ENCODE peak calls at places on chromosome 5, in eight cellular contexts. One of them, this sample, is unnamed.

GRCh38 chr5:92332039-92332438 is 948.9 kb upstream of the ARRDC3 start:
- DNase-seq in lung: no peak
- DNase-seq in endothelial cell of umbilical vein: no peak
- DNase-seq in tibial nerve: no peak
- DNase-seq in HCT116: no peak
- DNase-seq in cardiac muscle cell: no peak
- DNase-seq in stomach: no peak
- DNase-seq in AG04450: no peak
- DNase-seq in this sample: no peak

GRCh38 chr5:64318175-64318574 is 152.5 kb downstream of the RNF180 start:
- DNase-seq in lung: no peak
- DNase-seq in endothelial cell of umbilical vein: peak; percentile 26
- DNase-seq in tibial nerve: no peak
- DNase-seq in HCT116: no peak
- DNase-seq in cardiac muscle cell: no peak
- DNase-seq in stomach: no peak
- DNase-seq in AG04450: no peak
- DNase-seq in this sample: no peak

GRCh38 chr5:73448451-73449136 is at the start of gene FOXD1:
- DNase-seq in lung: no peak
- DNase-seq in endothelial cell of umbilical vein: peak; percentile 66
- DNase-seq in tibial nerve: peak; percentile 86
- DNase-seq in HCT116: peak; percentile 92
- DNase-seq in cardiac muscle cell: peak; percentile 82
- DNase-seq in stomach: peak; percentile 45
- DNase-seq in AG04450: peak; percentile 93
- DNase-seq in this sample: peak; percentile 71

GRCh38 chr5:150780816-150781221 is 2.3 kb downstream of the SMIM3 start:
- DNase-seq in lung: no peak
- DNase-seq in endothelial cell of umbilical vein: no peak
- DNase-seq in tibial nerve: no peak
- DNase-seq in HCT116: no peak
- DNase-seq in cardiac muscle cell: no peak
- DNase-seq in stomach: no peak
- DNase-seq in AG04450: no peak
- DNase-seq in this sample: no peak

GRCh38 chr5:45454114-45454513 is 242.1 kb downstream of the HCN1 start:
- DNase-seq in lung: no peak
- DNase-seq in endothelial cell of umbilical vein: peak; percentile 54
- DNase-seq in tibial nerve: no peak
- DNase-seq in HCT116: peak; percentile 34
- DNase-seq in cardiac muscle cell: peak; percentile 75
- DNase-seq in stomach: no peak
- DNase-seq in AG04450: no peak
- DNase-seq in this sample: peak; percentile 19

GRCh38 chr5:135135530-135136201 is 101.6 kb upstream of the PITX1 start:
- DNase-seq in lung: no peak
- DNase-seq in endothelial cell of umbilical vein: no peak
- DNase-seq in tibial nerve: peak; percentile 22
- DNase-seq in HCT116: peak; percentile 36
- DNase-seq in cardiac muscle cell: no peak
- DNase-seq in stomach: peak; percentile 63
- DNase-seq in AG04450: no peak
- DNase-seq in this sample: no peak

GRCh38 chr5:132500931-132501628 is 10.5 kb upstream of the IRF1 start:
- DNase-seq in lung: peak; percentile 68
- DNase-seq in endothelial cell of umbilical vein: peak; percentile 71
- DNase-seq in tibial nerve: no peak
- DNase-seq in HCT116: no peak
- DNase-seq in cardiac muscle cell: peak; percentile 76
- DNase-seq in stomach: peak; percentile 73
- DNase-seq in AG04450: no peak
- DNase-seq in this sample: peak; percentile 69

GRCh38 chr5:122419195-122419894 is 107.3 kb downstream of the SNCAIP start:
- DNase-seq in lung: no peak
- DNase-seq in endothelial cell of umbilical vein: no peak
- DNase-seq in tibial nerve: no peak
- DNase-seq in HCT116: no peak
- DNase-seq in cardiac muscle cell: no peak
- DNase-seq in stomach: no peak
- DNase-seq in AG04450: no peak
- DNase-seq in this sample: no peak

GRCh38 chr5:73591698-73592501 is 26.4 kb downstream of the UTP15 start:
- DNase-seq in lung: no peak
- DNase-seq in endothelial cell of umbilical vein: peak; percentile 14
- DNase-seq in tibial nerve: no peak
- DNase-seq in HCT116: no peak
- DNase-seq in cardiac muscle cell: no peak
- DNase-seq in stomach: no peak
- DNase-seq in AG04450: peak; percentile 29
- DNase-seq in this sample: no peak

GRCh38 chr5:143880178-143880577 is 68.2 kb downstream of the HMHB1 start:
- DNase-seq in lung: no peak
- DNase-seq in endothelial cell of umbilical vein: no peak
- DNase-seq in tibial nerve: no peak
- DNase-seq in HCT116: peak; percentile 13
- DNase-seq in cardiac muscle cell: peak; percentile 13
- DNase-seq in stomach: no peak
- DNase-seq in AG04450: no peak
- DNase-seq in this sample: no peak

GRCh38 chr5:57841671-57842375 is 359.2 kb upstream of the ACTBL2 start:
- DNase-seq in lung: no peak
- DNase-seq in endothelial cell of umbilical vein: peak; percentile 96
- DNase-seq in tibial nerve: no peak
- DNase-seq in HCT116: peak; percentile 65
- DNase-seq in cardiac muscle cell: peak; percentile 18
- DNase-seq in stomach: no peak
- DNase-seq in AG04450: peak; percentile 90
- DNase-seq in this sample: no peak

GRCh38 chr5:135095871-135096270 is 61.8 kb upstream of the PITX1 start:
- DNase-seq in lung: no peak
- DNase-seq in endothelial cell of umbilical vein: no peak
- DNase-seq in tibial nerve: no peak
- DNase-seq in HCT116: no peak
- DNase-seq in cardiac muscle cell: no peak
- DNase-seq in stomach: no peak
- DNase-seq in AG04450: no peak
- DNase-seq in this sample: no peak

GRCh38 chr5:72662936-72663335 is 153.5 kb upstream of the TNPO1 start:
- DNase-seq in lung: no peak
- DNase-seq in endothelial cell of umbilical vein: no peak
- DNase-seq in tibial nerve: no peak
- DNase-seq in HCT116: no peak
- DNase-seq in cardiac muscle cell: no peak
- DNase-seq in stomach: no peak
- DNase-seq in AG04450: no peak
- DNase-seq in this sample: no peak

GRCh38 chr5:141870226-141870625 is 8.0 kb downstream of the PCDH1 start:
- DNase-seq in lung: no peak
- DNase-seq in endothelial cell of umbilical vein: no peak
- DNase-seq in tibial nerve: no peak
- DNase-seq in HCT116: no peak
- DNase-seq in cardiac muscle cell: no peak
- DNase-seq in stomach: peak; percentile 44
- DNase-seq in AG04450: no peak
- DNase-seq in this sample: no peak

GRCh38 chr5:148163345-148163744 is 5.0 kb upstream of the SPINK14 start:
- DNase-seq in lung: no peak
- DNase-seq in endothelial cell of umbilical vein: no peak
- DNase-seq in tibial nerve: no peak
- DNase-seq in HCT116: no peak
- DNase-seq in cardiac muscle cell: no peak
- DNase-seq in stomach: no peak
- DNase-seq in AG04450: no peak
- DNase-seq in this sample: no peak

GRCh38 chr5:106392766-106393165 is 1278.0 kb downstream of the EFNA5 start:
- DNase-seq in lung: no peak
- DNase-seq in endothelial cell of umbilical vein: no peak
- DNase-seq in tibial nerve: no peak
- DNase-seq in HCT116: no peak
- DNase-seq in cardiac muscle cell: no peak
- DNase-seq in stomach: no peak
- DNase-seq in AG04450: no peak
- DNase-seq in this sample: no peak

GRCh38 chr5:78893959-78894676 is 91.0 kb downstream of the ARSB start:
- DNase-seq in lung: no peak
- DNase-seq in endothelial cell of umbilical vein: no peak
- DNase-seq in tibial nerve: no peak
- DNase-seq in HCT116: no peak
- DNase-seq in cardiac muscle cell: no peak
- DNase-seq in stomach: no peak
- DNase-seq in AG04450: no peak
- DNase-seq in this sample: no peak

GRCh38 chr5:1524799-1525623 is 1.3 kb upstream of the LPCAT1 start:
- DNase-seq in lung: peak; percentile 28
- DNase-seq in endothelial cell of umbilical vein: no peak
- DNase-seq in tibial nerve: peak; percentile 13
- DNase-seq in HCT116: no peak
- DNase-seq in cardiac muscle cell: no peak
- DNase-seq in stomach: peak; percentile 23
- DNase-seq in AG04450: no peak
- DNase-seq in this sample: no peak

GRCh38 chr5:159965031-159965837 is 43.7 kb upstream of the TTC1 start:
- DNase-seq in lung: peak; percentile 47
- DNase-seq in endothelial cell of umbilical vein: peak; percentile 37
- DNase-seq in tibial nerve: no peak
- DNase-seq in HCT116: peak; percentile 33
- DNase-seq in cardiac muscle cell: peak; percentile 78
- DNase-seq in stomach: peak; percentile 55
- DNase-seq in AG04450: no peak
- DNase-seq in this sample: no peak

GRCh38 chr5:88885043-88885442 is 2.1 kb upstream of the MEF2C start:
- DNase-seq in lung: no peak
- DNase-seq in endothelial cell of umbilical vein: peak; percentile 34
- DNase-seq in tibial nerve: no peak
- DNase-seq in HCT116: no peak
- DNase-seq in cardiac muscle cell: no peak
- DNase-seq in stomach: no peak
- DNase-seq in AG04450: no peak
- DNase-seq in this sample: no peak
- H3K27me3 ChIP-seq in lung: no peaks in the 10 kb centered on the region
- H3K27me3 ChIP-seq in endothelial cell of umbilical vein: no peaks in the 10 kb centered on the region
- H3K27me3 ChIP-seq in tibial nerve: no peaks in the 10 kb centered on the region
- H3K27me3 ChIP-seq in HCT116: no peaks in the 10 kb centered on the region
- H3K27me3 ChIP-seq in cardiac muscle cell: no peaks in the 10 kb centered on the region
- H3K27me3 ChIP-seq in stomach: peaks cover 14% of the 10 kb centered on the region
- H3K27me3 ChIP-seq in AG04450: no peaks in the 10 kb centered on the region
- H3K27me3 ChIP-seq in this sample: peaks cover 5% of the 10 kb centered on the region

DNA sequence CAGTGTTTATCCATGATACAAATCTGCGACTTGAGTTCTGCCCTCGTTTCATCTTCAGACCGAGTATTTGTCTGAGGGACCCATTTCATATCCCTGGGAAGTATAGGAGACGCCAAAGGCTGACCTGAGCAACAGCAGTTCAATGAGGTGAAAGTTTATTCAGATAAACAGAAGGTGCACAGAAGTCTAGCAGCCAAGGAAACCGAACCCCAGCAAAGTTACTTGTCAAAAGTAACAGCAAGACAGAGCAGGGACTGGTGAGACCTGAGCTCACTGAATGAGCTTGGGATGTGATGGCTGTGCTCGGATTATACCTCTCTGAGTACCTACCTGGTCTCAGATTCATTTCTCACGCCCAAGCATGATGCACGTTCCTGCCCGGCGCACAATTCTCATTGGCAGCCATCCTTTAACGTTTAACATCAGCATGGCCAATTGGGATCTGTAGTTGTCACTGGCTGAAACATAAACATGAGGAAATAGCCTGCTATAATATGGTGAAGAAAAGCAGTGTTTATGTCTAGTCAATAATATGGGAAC is 602 bp downstream of the LYRM7 start:
- DNase-seq in lung: no peak
- DNase-seq in endothelial cell of umbilical vein: no peak
- DNase-seq in tibial nerve: no peak
- DNase-seq in HCT116: no peak
- DNase-seq in cardiac muscle cell: no peak
- DNase-seq in stomach: no peak
- DNase-seq in AG04450: no peak
- DNase-seq in this sample: no peak
- H3K27ac ChIP-seq in lung: peak overlapping the region; percentile 44
- H3K27ac ChIP-seq in endothelial cell of umbilical vein: no peak overlapping the region
- H3K27ac ChIP-seq in tibial nerve: peak overlapping the region; percentile 75
- H3K27ac ChIP-seq in HCT116: peak overlapping the region; percentile 42
- H3K27ac ChIP-seq in cardiac muscle cell: peak overlapping the region; percentile 65
- H3K27ac ChIP-seq in stomach: peak overlapping the region; percentile 87
- H3K27ac ChIP-seq in AG04450: no peak overlapping the region
- H3K27ac ChIP-seq in this sample: peak overlapping the region; percentile 67

GRCh38 chr5:3000631-3001030 is 249.2 kb upstream of the IRX2 start:
- DNase-seq in lung: no peak
- DNase-seq in endothelial cell of umbilical vein: no peak
- DNase-seq in tibial nerve: no peak
- DNase-seq in HCT116: no peak
- DNase-seq in cardiac muscle cell: no peak
- DNase-seq in stomach: no peak
- DNase-seq in AG04450: no peak
- DNase-seq in this sample: no peak
- H3K27me3 ChIP-seq in lung: no peaks in the 10 kb centered on the region
- H3K27me3 ChIP-seq in endothelial cell of umbilical vein: no peaks in the 10 kb centered on the region
- H3K27me3 ChIP-seq in tibial nerve: no peaks in the 10 kb centered on the region
- H3K27me3 ChIP-seq in HCT116: no peaks in the 10 kb centered on the region
- H3K27me3 ChIP-seq in cardiac muscle cell: no peaks in the 10 kb centered on the region
- H3K27me3 ChIP-seq in stomach: no peaks in the 10 kb centered on the region
- H3K27me3 ChIP-seq in AG04450: no peaks in the 10 kb centered on the region
- H3K27me3 ChIP-seq in this sample: no peaks in the 10 kb centered on the region

GRCh38 chr5:102451082-102451481 is 47.7 kb downstream of the SLCO6A1 start:
- DNase-seq in lung: no peak
- DNase-seq in endothelial cell of umbilical vein: no peak
- DNase-seq in tibial nerve: no peak
- DNase-seq in HCT116: no peak
- DNase-seq in cardiac muscle cell: no peak
- DNase-seq in stomach: no peak
- DNase-seq in AG04450: no peak
- DNase-seq in this sample: peak; percentile 22

GRCh38 chr5:102453716-102454115 is 45.1 kb downstream of the SLCO6A1 start:
- DNase-seq in lung: no peak
- DNase-seq in endothelial cell of umbilical vein: no peak
- DNase-seq in tibial nerve: no peak
- DNase-seq in HCT116: no peak
- DNase-seq in cardiac muscle cell: no peak
- DNase-seq in stomach: no peak
- DNase-seq in AG04450: no peak
- DNase-seq in this sample: no peak

DNA sequence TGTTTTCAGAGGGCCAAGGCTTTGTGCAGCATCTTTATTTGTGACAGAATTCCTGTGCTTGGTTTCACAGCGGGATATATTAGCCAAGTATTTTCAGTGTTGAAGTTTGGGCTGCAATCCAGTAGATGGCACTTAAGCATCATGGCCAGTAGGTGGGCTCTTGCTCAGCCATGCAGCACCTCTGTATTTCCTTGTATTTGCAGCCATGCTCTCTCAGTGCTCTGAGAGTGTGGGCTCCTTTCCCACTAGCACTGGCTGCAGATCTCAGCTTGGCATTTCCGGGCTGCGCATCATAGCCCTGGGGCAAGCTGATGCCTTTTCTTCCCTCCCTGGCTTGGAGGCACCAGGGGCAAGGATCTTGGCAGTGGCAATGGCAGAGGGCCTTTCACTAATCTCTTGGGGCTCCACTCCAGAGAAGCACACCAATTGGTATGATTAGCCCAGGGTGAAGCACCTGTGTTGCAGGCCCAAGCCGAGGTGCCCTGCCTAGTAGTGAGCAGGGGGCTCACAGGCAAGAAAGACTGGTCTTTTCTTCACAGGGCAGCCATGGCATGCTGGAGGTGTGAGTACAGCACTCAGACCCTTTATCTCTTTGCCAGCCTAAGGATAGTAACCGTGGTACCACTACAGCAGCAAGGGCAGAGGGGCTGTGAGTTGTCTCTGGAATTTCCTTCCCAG is 48.3 kb downstream of the SLCO6A1 start:
- DNase-seq in lung: no peak
- DNase-seq in endothelial cell of umbilical vein: no peak
- DNase-seq in tibial nerve: no peak
- DNase-seq in HCT116: peak; percentile 40
- DNase-seq in cardiac muscle cell: no peak
- DNase-seq in stomach: no peak
- DNase-seq in AG04450: no peak
- DNase-seq in this sample: no peak
- H3K27ac ChIP-seq in lung: no peak overlapping the region
- H3K27ac ChIP-seq in endothelial cell of umbilical vein: no peak overlapping the region
- H3K27ac ChIP-seq in tibial nerve: no peak overlapping the region
- H3K27ac ChIP-seq in HCT116: no peak overlapping the region
- H3K27ac ChIP-seq in cardiac muscle cell: no peak overlapping the region
- H3K27ac ChIP-seq in stomach: no peak overlapping the region
- H3K27ac ChIP-seq in AG04450: no peak overlapping the region
- H3K27ac ChIP-seq in this sample: no peak overlapping the region